ENCODE peak calls at places on chromosomes 1 and 21, in seven cellular contexts. F, C, A, D, Z, J and S are unnamed samples.

GRCh38 chr1:153506831-153507413 is 28.9 kb downstream of the S100A6 start:
- DNase-seq in D (no peak), A (peak; percentile 69), Z (no peak), J (no peak), C (no peak), F (no peak), S (peak; percentile 91)

GRCh38 chr21:46199436-46200373 is 15.4 kb upstream of the SPATC1L start:
- DNase-seq in F (no peak), J (no peak), D (no peak), C (no peak), Z (no peak), A (no peak), S (peak; percentile 15)

GRCh38 chr21:45920824-45921600 is 60.6 kb upstream of the COL6A1 start:
- DNase-seq in C (no peak), Z (no peak), J (no peak), D (no peak), A (no peak), F (no peak), S (peak; percentile 84)

GRCh38 chr21:31117046-31117916 is 79.0 kb upstream of the KRTAP19-8 start:
- DNase-seq in C (no peak), Z (no peak), J (no peak), A (no peak), F (peak; percentile 50), D (no peak), S (peak; percentile 86)

GRCh38 chr21:42158846-42159245 is 60.1 kb upstream of the ABCG1 start:
- DNase-seq in A (no peak), D (no peak), Z (no peak), J (no peak), C (no peak), F (no peak), S (no peak)

GRCh38 chr1:168224991-168225390 is 813 bp upstream of the SFT2D2 start:
- DNase-seq in D (peak; percentile 27), Z (no peak), F (no peak), C (no peak), J (no peak), A (no peak), S (no peak)

GRCh38 chr1:44259090-44259489 is 45.8 kb downstream of the DMAP1 start:
- DNase-seq in J (no peak), F (no peak), D (no peak), A (no peak), Z (no peak), C (no peak), S (no peak)

GRCh38 chr1:110384581-110385321 is 6.1 kb downstream of the SLC16A4 start:
- DNase-seq in F (no peak), D (no peak), C (no peak), A (no peak), Z (no peak), J (peak; percentile 45), S (no peak)

GRCh38 chr1:91731815-91732214 is 154.1 kb downstream of the TGFBR3 start:
- DNase-seq in C (no peak), D (no peak), Z (no peak), F (no peak), J (no peak), A (no peak), S (peak; percentile 49)

GRCh38 chr1:5949074-5949760 is 43.0 kb downstream of the NPHP4 start:
- DNase-seq in F (no peak), D (peak; percentile 59), J (no peak), Z (peak; percentile 79), C (no peak), A (no peak), S (no peak)

GRCh38 chr1:240320645-240321044 is 229.0 kb downstream of the FMN2 start:
- DNase-seq in D (no peak), Z (no peak), C (no peak), F (no peak), J (no peak), A (no peak), S (peak; percentile 18)

GRCh38 chr1:9388628-9389184 is 96.0 kb downstream of the SPSB1 start:
- DNase-seq in F (peak; percentile 29), J (no peak), A (peak; percentile 49), C (no peak), D (peak; percentile 31), Z (no peak), S (no peak)

GRCh38 chr21:35427320-35428040 is 378.4 kb upstream of the RUNX1 start:
- DNase-seq in A (no peak), C (no peak), D (no peak), Z (no peak), F (no peak), J (no peak), S (no peak)

GRCh38 chr1:214957330-214958137 is 125.0 kb upstream of the KCNK2 start:
- DNase-seq in Z (no peak), J (no peak), F (no peak), C (no peak), D (no peak), A (peak; percentile 57), S (peak; percentile 100)

GRCh38 chr21:34764715-34765284 is 96.0 kb downstream of the CLIC6 start:
- DNase-seq in A (no peak), Z (no peak), C (no peak), F (no peak), D (no peak), J (no peak), S (no peak)

GRCh38 chr1:165451696-165452095 is 6.8 kb upstream of the RXRG start:
- DNase-seq in F (no peak), J (no peak), C (no peak), D (no peak), Z (no peak), A (no peak), S (no peak)
- TF ChIP-seq RAD21 in F (no peak), J (no peak), C (no peak), D (no peak), Z (no peak), A (no peak), S (no peak)

GRCh38 chr1:77370161-77370560 is 88.3 kb downstream of the AK5 start:
- DNase-seq in D (no peak), F (no peak), C (no peak), J (no peak), Z (no peak), A (no peak), S (peak; percentile 64)
- TF ChIP-seq RAD21 in D (no peak), F (no peak), C (no peak), J (no peak), Z (no peak), A (no peak), S (no peak)

GRCh38 chr1:50974618-50974935 is 4.5 kb downstream of the CDKN2C start:
- DNase-seq in Z (no peak), J (no peak), D (no peak), A (no peak), C (no peak), F (no peak), S (no peak)

GRCh38 chr1:50973875-50974617 is 4.0 kb downstream of the CDKN2C start:
- DNase-seq in D (peak; percentile 65), A (peak; percentile 65), F (no peak), J (no peak), Z (no peak), C (no peak), S (no peak)

GRCh38 chr1:50976890-50977574 is 7.0 kb downstream of the CDKN2C start:
- DNase-seq in C (no peak), J (no peak), A (peak; percentile 77), Z (peak; percentile 66), F (no peak), D (peak; percentile 82), S (peak; percentile 39)

GRCh38 chr1:50976111-50976889 is 6.3 kb downstream of the CDKN2C start:
- DNase-seq in J (no peak), C (no peak), Z (no peak), A (peak; percentile 58), D (peak; percentile 62), F (no peak), S (no peak)

DNA sequence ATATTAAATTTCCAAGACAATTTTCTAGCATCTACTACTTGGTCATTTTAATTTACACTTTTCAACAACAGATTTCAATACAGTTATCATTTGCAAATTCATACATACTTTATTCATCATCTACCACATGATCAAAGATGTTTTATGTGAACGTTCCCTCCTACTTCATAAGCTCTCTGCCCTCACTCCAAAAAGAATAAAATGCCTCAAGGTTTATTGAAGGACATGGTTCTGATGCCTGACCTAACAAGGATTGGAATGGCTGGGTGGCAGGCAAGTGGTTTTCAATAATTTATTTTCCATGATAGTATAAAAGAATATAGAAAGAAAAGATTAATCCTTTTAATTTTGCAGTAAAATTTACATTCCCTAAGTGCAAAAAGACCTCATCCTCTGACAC is 5.4 kb downstream of the CDKN2C start:
- DNase-seq in C (no peak), J (no peak), F (no peak), D (no peak), A (no peak), Z (no peak), S (no peak)
- TF ChIP-seq RAD21 in C (no peak), J (no peak), F (no peak), D (no peak), A (no peak), Z (no peak), S (no peak)

DNA sequence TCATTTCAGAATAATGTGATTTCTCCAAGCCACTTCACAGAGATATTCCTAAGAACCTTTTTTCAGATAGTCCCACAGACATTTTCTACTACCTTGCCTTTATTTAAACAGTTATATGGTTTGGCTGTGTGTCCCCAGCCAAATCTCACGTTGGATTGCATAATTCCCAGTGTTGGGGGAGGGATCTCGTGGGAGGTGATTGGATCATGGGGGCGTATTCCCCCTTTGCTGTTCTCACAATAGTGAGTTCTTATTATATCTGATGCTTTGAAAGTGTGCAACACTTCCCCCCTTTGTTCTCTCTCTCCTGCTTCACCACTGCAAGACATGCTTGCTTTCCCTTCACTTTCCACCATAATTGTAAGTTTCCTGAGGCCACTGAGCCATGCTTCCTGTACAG is 93.6 kb upstream of the ZNF678 start:
- DNase-seq in F (no peak), Z (no peak), J (no peak), D (no peak), A (no peak), C (no peak), S (no peak)
- TF ChIP-seq RAD21 in F (no peak), Z (no peak), J (no peak), D (no peak), A (no peak), C (no peak), S (no peak)